ENCODE peak calls at places on chromosomes 3 and 15, in six cellular contexts. W is body of pancreas, E is endothelial cell, T is progenitor cell of endocrine pancreas, Y is nephron progenitor cell, A is AG10803. M is an unnamed sample.

GRCh38 chr3:133757701-133758319 is 11.6 kb downstream of the TF start:
- DNase-seq in W (no peak), E (no peak), T (no peak), Y (no peak), A (no peak), M (no peak)

GRCh38 chr3:184176377-184177330 is 2.0 kb downstream of the AP2M1 start:
- DNase-seq in W (no peak), E (peak; percentile 71), T (no peak), Y (peak; percentile 69), A (peak; percentile 91), M (peak; percentile 79)

GRCh38 chr3:175743733-175744400 is 884.7 kb downstream of the NAALADL2 start:
- DNase-seq in W (no peak), E (no peak), T (no peak), Y (no peak), A (peak; percentile 39), M (no peak)

GRCh38 chr15:98428253-98428989 is 219.9 kb upstream of the IGF1R start:
- DNase-seq in W (peak; percentile 75), E (peak; percentile 89), T (peak; percentile 83), Y (peak; percentile 93), A (peak; percentile 68), M (peak; percentile 25)

GRCh38 chr15:78083687-78084358 is 6.3 kb upstream of the TBC1D2B start:
- DNase-seq in W (peak; percentile 5), E (no peak), T (no peak), Y (no peak), A (no peak), M (no peak)

GRCh38 chr15:66089049-66089448 is 164.5 kb downstream of the MEGF11 start:
- DNase-seq in W (no peak), E (no peak), T (no peak), Y (no peak), A (no peak), M (no peak)

GRCh38 chr3:60456180-60456579 is 795.1 kb downstream of the FHIT start:
- DNase-seq in W (no peak), E (no peak), T (no peak), Y (no peak), A (no peak), M (no peak)

GRCh38 chr15:52790941-52791751 is 1.0 kb upstream of the ONECUT1 start:
- DNase-seq in W (peak; percentile 50), E (peak; percentile 48), T (no peak), Y (peak; percentile 57), A (no peak), M (no peak)

GRCh38 chr3:188037116-188037718 is 116.7 kb upstream of the LPP start:
- DNase-seq in W (peak; percentile 62), E (peak; percentile 12), T (no peak), Y (peak; percentile 15), A (peak; percentile 48), M (peak; percentile 29)

GRCh38 chr3:50738252-50738598 is 63.5 kb downstream of the DOCK3 start:
- DNase-seq in W (no peak), E (no peak), T (no peak), Y (no peak), A (no peak), M (no peak)

GRCh38 chr3:15606434-15606891 is 4.9 kb downstream of the BTD start:
- DNase-seq in W (peak; percentile 31), E (no peak), T (no peak), Y (no peak), A (peak; percentile 12), M (no peak)

GRCh38 chr3:54967586-54968244 is 39.9 kb upstream of the LRTM1 start:
- DNase-seq in W (no peak), E (no peak), T (no peak), Y (no peak), A (peak; percentile 73), M (no peak)

GRCh38 chr3:56302417-56302816 is 165.8 kb downstream of the ERC2 start:
- DNase-seq in W (no peak), E (peak; percentile 7), T (no peak), Y (no peak), A (no peak), M (no peak)

GRCh38 chr3:32262201-32262600 is 23.7 kb downstream of the CMTM8 start:
- DNase-seq in W (no peak), E (no peak), T (no peak), Y (no peak), A (no peak), M (no peak)

GRCh38 chr3:135325096-135325495 is 530.0 kb downstream of the EPHB1 start:
- DNase-seq in W (peak; percentile 23), E (no peak), T (no peak), Y (no peak), A (no peak), M (no peak)

GRCh38 chr3:117748131-117748530 is 1038.6 kb downstream of the TUSC7 start:
- DNase-seq in W (no peak), E (no peak), T (no peak), Y (no peak), A (no peak), M (no peak)

GRCh38 chr3:53919741-53920140 is 28.1 kb upstream of the SELENOK start:
- DNase-seq in W (no peak), E (no peak), T (no peak), Y (no peak), A (no peak), M (no peak)

GRCh38 chr15:32099097-32099496 is 68.8 kb downstream of the CHRNA7 start:
- DNase-seq in W (no peak), E (no peak), T (no peak), Y (no peak), A (no peak), M (no peak)

GRCh38 chr3:13872451-13872850 is 7.4 kb downstream of the WNT7A start:
- DNase-seq in W (no peak), E (no peak), T (no peak), Y (no peak), A (no peak), M (no peak)

GRCh38 chr3:50316657-50317242 is 5.8 kb downstream of the HYAL2 start:
- DNase-seq in W (no peak), E (no peak), T (no peak), Y (no peak), A (no peak), M (no peak)

GRCh38 chr15:96560246-96560895 is 229.9 kb downstream of the NR2F2 start:
- DNase-seq in W (no peak), E (no peak), T (no peak), Y (no peak), A (peak; percentile 28), M (no peak)

GRCh38 chr3:151319613-151320012 is 3.0 kb upstream of the GPR87 start:
- DNase-seq in W (no peak), E (no peak), T (no peak), Y (no peak), A (peak; percentile 28), M (no peak)

GRCh38 chr3:137946341-137946973 is 63.5 kb upstream of the CLDN18 start:
- DNase-seq in W (peak; percentile 44), E (peak; percentile 52), T (peak; percentile 30), Y (peak; percentile 74), A (peak; percentile 69), M (peak; percentile 34)

GRCh38 chr3:30535515-30535914 is 70.9 kb upstream of the TGFBR2 start:
- DNase-seq in W (no peak), E (no peak), T (no peak), Y (no peak), A (peak; percentile 32), M (no peak)

GRCh38 chr3:46716461-46717441 is 918 bp downstream of the PRSS50 start:
- DNase-seq in W (no peak), E (no peak), T (no peak), Y (no peak), A (no peak), M (no peak)

GRCh38 chr3:13176445-13176844 is 103.2 kb upstream of the IQSEC1 start:
- DNase-seq in W (no peak), E (no peak), T (no peak), Y (no peak), A (no peak), M (no peak)

GRCh38 chr3:148366743-148367410 is 330.8 kb upstream of the AGTR1 start:
- DNase-seq in W (no peak), E (no peak), T (no peak), Y (no peak), A (peak; percentile 15), M (no peak)

GRCh38 chr3:108409791-108410190 is 100.6 kb downstream of the MYH15 start:
- DNase-seq in W (no peak), E (no peak), T (no peak), Y (no peak), A (no peak), M (no peak)

GRCh38 chr3:152780553-152780952 is 54.4 kb upstream of the P2RY1 start:
- DNase-seq in W (no peak), E (no peak), T (no peak), Y (no peak), A (peak; percentile 5), M (no peak)

GRCh38 chr3:22728406-22728805 is 474.7 kb upstream of the UBE2E2 start:
- DNase-seq in W (no peak), E (no peak), T (no peak), Y (no peak), A (no peak), M (no peak)

GRCh38 chr3:22730701-22731100 is 472.4 kb upstream of the UBE2E2 start:
- DNase-seq in W (no peak), E (no peak), T (no peak), Y (no peak), A (no peak), M (no peak)

GRCh38 chr3:22729212-22729611 is 473.9 kb upstream of the UBE2E2 start:
- DNase-seq in W (no peak), E (no peak), T (no peak), Y (no peak), A (no peak), M (no peak)

GRCh38 chr3:22731901-22732300 is 471.2 kb upstream of the UBE2E2 start:
- DNase-seq in W (no peak), E (no peak), T (no peak), Y (no peak), A (no peak), M (no peak)

GRCh38 chr3:22729981-22730380 is 473.1 kb upstream of the UBE2E2 start:
- DNase-seq in W (no peak), E (peak; percentile 8), T (no peak), Y (no peak), A (no peak), M (no peak)
- TF ChIP-seq CTCF in W (no peak), E (peak; percentile 56), T (peak; percentile 51), Y (no peak), A (no peak), M (peak; percentile 1)

GRCh38 chr3:193665370-193665989 is 72.5 kb downstream of the OPA1 start:
- DNase-seq in W (no peak), E (no peak), T (no peak), Y (no peak), A (peak; percentile 50), M (peak; percentile 12)
- TF ChIP-seq CTCF in W (peak; percentile 43), E (peak; percentile 84), T (peak; percentile 76), Y (peak; percentile 57), A (peak; percentile 57), M (peak; percentile 32)

DNA sequence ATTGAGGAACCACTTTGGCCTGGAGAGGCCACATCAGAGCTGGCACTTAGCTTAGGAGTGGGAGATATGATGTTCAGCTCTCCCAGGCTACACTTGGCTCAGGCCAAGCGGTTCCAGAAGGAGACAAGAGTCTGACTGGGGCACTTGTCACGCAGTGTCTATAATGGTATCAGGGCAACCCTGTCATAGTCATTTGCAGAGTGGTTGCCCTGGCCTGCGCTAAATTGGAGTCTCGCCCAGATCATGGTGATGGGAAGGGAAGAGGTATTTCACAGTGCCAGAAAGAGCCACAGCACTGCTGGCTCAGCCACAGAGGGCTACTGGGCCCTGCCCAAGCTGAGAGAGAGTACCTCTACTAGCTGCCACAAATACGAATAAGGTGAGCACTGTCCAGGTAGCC is 186.9 kb upstream of the CRBN start:
- DNase-seq in W (no peak), E (no peak), T (no peak), Y (no peak), A (no peak), M (no peak)
- TF ChIP-seq CTCF in W (no peak), E (no peak), T (no peak), Y (no peak), A (no peak), M (no peak)

GRCh38 chr3:159872374-159873109 is 116.1 kb upstream of the IL12A start:
- DNase-seq in W (no peak), E (no peak), T (no peak), Y (no peak), A (peak; percentile 85), M (no peak)
- TF ChIP-seq CTCF in W (no peak), E (no peak), T (no peak), Y (no peak), A (peak; percentile 51), M (no peak)